ENCODE peak calls at places on chromosome 2, in six cellular contexts. T is astrocyte of the spinal cord, C is mucosa of descending colon, L is IMR-90, N is fibroblast of villous mesenchyme, B is H1. O is an unnamed sample.

GRCh38 chr2:109324859-109325258 is 195.9 kb downstream of the SH3RF3 start:
- DNase-seq in T (peak), C (no peak), L (peak), N (peak), B (no peak), O (peak)

GRCh38 chr2:149894760-149895159 is 307.2 kb upstream of the MMADHC start:
- DNase-seq in T (peak), C (no peak), L (peak), N (peak), B (no peak), O (peak)

GRCh38 chr2:173079968-173080860 is 4.6 kb downstream of the MAP3K20 start:
- DNase-seq in T (peak), C (no peak), L (peak), N (peak), B (no peak), O (peak)

GRCh38 chr2:106575955-106576354 is 88.8 kb downstream of the CD8B2 start:
- DNase-seq in T (peak), C (no peak), L (peak), N (peak), B (peak), O (peak)

GRCh38 chr2:120012363-120012762 is 514 bp upstream of the EPB41L5 start:
- DNase-seq in T (no peak), C (no peak), L (no peak), N (no peak), B (no peak), O (no peak)

GRCh38 chr2:203061346-203061745 is 46.7 kb downstream of the NBEAL1 start:
- DNase-seq in T (peak), C (no peak), L (peak), N (peak), B (no peak), O (peak)

GRCh38 chr2:25417715-25418369 is 76.1 kb upstream of the DNMT3A start:
- DNase-seq in T (no peak), C (no peak), L (no peak), N (no peak), B (no peak), O (no peak)

GRCh38 chr2:239762106-239762505 is 263.0 kb downstream of the NDUFA10 start:
- DNase-seq in T (no peak), C (no peak), L (no peak), N (no peak), B (no peak), O (no peak)

GRCh38 chr2:133794114-133794513 is 225.9 kb upstream of the NCKAP5 start:
- DNase-seq in T (no peak), C (no peak), L (no peak), N (no peak), B (no peak), O (no peak)

GRCh38 chr2:46780801-46781445 is 134.7 kb downstream of the MCFD2 start:
- DNase-seq in T (no peak), C (no peak), L (peak), N (peak), B (peak), O (peak)

GRCh38 chr2:85255813-85256581 is 71.8 kb downstream of the TGOLN2 start:
- DNase-seq in T (peak), C (no peak), L (peak), N (peak), B (peak), O (peak)

GRCh38 chr2:32009479-32010256 is 1.1 kb downstream of the MEMO1 start:
- DNase-seq in T (peak), C (peak), L (no peak), N (peak), B (peak), O (peak)

GRCh38 chr2:26816893-26817292 is 31.0 kb downstream of the CENPA start:
- DNase-seq in T (no peak), C (peak), L (no peak), N (no peak), B (peak), O (no peak)

GRCh38 chr2:222722327-222722946 is 51.0 kb downstream of the MOGAT1 start:
- DNase-seq in T (peak), C (no peak), L (peak), N (peak), B (no peak), O (peak)

GRCh38 chr2:9565436-9566153 is 10.0 kb upstream of the ADAM17 start:
- DNase-seq in T (peak), C (no peak), L (peak), N (peak), B (no peak), O (peak)

GRCh38 chr2:207444756-207445155 is 85.0 kb upstream of the CREB1 start:
- DNase-seq in T (no peak), C (no peak), L (no peak), N (no peak), B (no peak), O (no peak)

GRCh38 chr2:199404841-199405240 is 52.9 kb downstream of the SATB2 start:
- DNase-seq in T (peak), C (no peak), L (peak), N (peak), B (no peak), O (peak)

GRCh38 chr2:218788529-218789237 is 6.7 kb downstream of the CYP27A1 start:
- DNase-seq in T (no peak), C (no peak), L (no peak), N (no peak), B (no peak), O (peak)

GRCh38 chr2:157672129-157672528 is 43.5 kb upstream of the ACVR1C start:
- DNase-seq in T (no peak), C (no peak), L (no peak), N (no peak), B (no peak), O (no peak)

GRCh38 chr2:138827426-138828054 is 47.4 kb upstream of the NXPH2 start:
- DNase-seq in T (peak), C (no peak), L (peak), N (peak), B (no peak), O (peak)

GRCh38 chr2:219542931-219543595 is 546 bp downstream of the CHPF start:
- DNase-seq in T (peak), C (no peak), L (peak), N (peak), B (peak), O (peak)

GRCh38 chr2:23698733-23699391 is 228.1 kb downstream of the ATAD2B start:
- DNase-seq in T (peak), C (no peak), L (peak), N (peak), B (no peak), O (no peak)

GRCh38 chr2:186595219-186595618 is 5.4 kb downstream of the ITGAV start:
- DNase-seq in T (no peak), C (no peak), L (peak), N (no peak), B (no peak), O (no peak)

GRCh38 chr2:238163494-238164198 is 4.9 kb downstream of the ERFE start:
- DNase-seq in T (no peak), C (peak), L (no peak), N (no peak), B (peak), O (no peak)

GRCh38 chr2:206627632-206628031 is 14.7 kb upstream of the FAM237A start:
- DNase-seq in T (no peak), C (no peak), L (no peak), N (no peak), B (no peak), O (no peak)

GRCh38 chr2:176125215-176126054 is 2.9 kb downstream of the HOXD9 start:
- DNase-seq in T (no peak), C (no peak), L (no peak), N (peak), B (peak), O (no peak)

GRCh38 chr2:240463866-240464481 is 28.5 kb downstream of the GPC1 start:
- DNase-seq in T (no peak), C (no peak), L (no peak), N (no peak), B (no peak), O (no peak)

GRCh38 chr2:199488772-199489400 is 31.1 kb upstream of the SATB2 start:
- DNase-seq in T (peak), C (peak), L (peak), N (peak), B (peak), O (peak)

GRCh38 chr2:223010641-223011040 is 41.3 kb upstream of the KCNE4 start:
- DNase-seq in T (peak), C (no peak), L (peak), N (peak), B (no peak), O (peak)

GRCh38 chr2:233100192-233100998 is 40.3 kb downstream of the INPP5D start:
- DNase-seq in T (no peak), C (no peak), L (no peak), N (no peak), B (no peak), O (no peak)

GRCh38 chr2:81894451-81894990 is 1590.0 kb upstream of the LRRTM1 start:
- DNase-seq in T (no peak), C (no peak), L (peak), N (peak), B (no peak), O (no peak)

GRCh38 chr2:198060277-198060676 is 255.9 kb downstream of the PLCL1 start:
- DNase-seq in T (no peak), C (no peak), L (no peak), N (no peak), B (no peak), O (no peak)

GRCh38 chr2:100234141-100234540 is 88.2 kb downstream of the LONRF2 start:
- DNase-seq in T (peak), C (no peak), L (peak), N (no peak), B (no peak), O (peak)

GRCh38 chr2:10931710-10932255 is 20.0 kb downstream of the KCNF1 start:
- DNase-seq in T (peak), C (no peak), L (peak), N (no peak), B (no peak), O (peak)

GRCh38 chr2:68544811-68545210 is 77.4 kb downstream of the APLF start:
- DNase-seq in T (no peak), C (no peak), L (no peak), N (no peak), B (no peak), O (no peak)
- H3K4me3 ChIP-seq in T (no peak), C (no peak), L (no peak), N (no peak), B (no peak), O (no peak)

DNA sequence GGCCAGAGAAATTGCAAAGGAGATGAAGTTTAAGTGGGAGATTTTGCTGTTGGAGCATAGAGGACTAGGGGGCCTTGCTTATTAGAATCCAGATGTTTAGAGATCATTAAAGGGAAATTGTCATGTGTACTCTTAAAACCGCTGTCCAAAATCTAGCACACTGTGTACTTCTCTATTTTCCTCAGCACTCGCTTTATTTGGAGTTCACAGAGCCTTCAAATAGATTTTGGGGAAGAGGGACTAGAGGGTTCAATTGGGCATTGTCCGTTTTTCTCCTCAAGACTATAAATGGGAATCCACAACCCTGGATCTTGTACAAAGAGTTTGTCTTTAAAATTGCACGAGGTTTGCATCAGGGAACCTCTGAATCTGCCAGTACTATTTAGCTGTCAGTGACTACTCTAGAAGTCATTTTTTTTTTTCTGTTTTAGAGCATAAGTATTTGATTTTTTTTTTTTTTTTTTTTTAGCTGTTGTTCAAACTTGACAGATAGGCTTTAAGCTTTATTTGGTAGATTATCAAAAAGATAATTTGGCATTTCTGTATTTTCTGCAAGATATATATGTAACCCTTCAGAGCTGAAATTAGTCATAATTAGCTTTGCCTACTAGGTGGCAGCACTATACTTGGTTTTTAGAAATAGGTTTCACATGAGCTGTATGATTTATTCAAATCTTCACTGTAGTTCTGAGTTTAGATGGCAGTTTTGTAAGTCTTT is 14.2 kb downstream of the PMS1 start:
- DNase-seq in T (peak), C (no peak), L (peak), N (peak), B (no peak), O (peak)
- TF ChIP-seq CTCF in T (peak), C (no peak), L (peak), N (peak), B (peak), O (peak)

GRCh38 chr2:241900251-241901017 is 30.9 kb downstream of the RTP5 start:
- DNase-seq in T (no peak), C (no peak), L (no peak), N (no peak), B (peak), O (no peak)

GRCh38 chr2:241902357-241902991 is 32.9 kb downstream of the RTP5 start:
- DNase-seq in T (no peak), C (no peak), L (no peak), N (no peak), B (peak), O (no peak)

GRCh38 chr2:241901018-241901380 is 31.5 kb downstream of the RTP5 start:
- DNase-seq in T (no peak), C (no peak), L (no peak), N (no peak), B (peak), O (no peak)

GRCh38 chr2:241903121-241904010 is 33.8 kb downstream of the RTP5 start:
- DNase-seq in T (no peak), C (no peak), L (no peak), N (no peak), B (no peak), O (no peak)

GRCh38 chr2:241901500-241902351 is 32.2 kb downstream of the RTP5 start:
- DNase-seq in T (no peak), C (no peak), L (no peak), N (peak), B (peak), O (no peak)
- H3K4me3 ChIP-seq in T (no peak), C (no peak), L (no peak), N (peak), B (peak), O (no peak)

GRCh38 chr2:43594875-43595274 is 963 bp downstream of the THADA start:
- DNase-seq in T (no peak), C (no peak), L (no peak), N (no peak), B (no peak), O (no peak)

GRCh38 chr2:43593241-43593640 is 2.6 kb downstream of the THADA start:
- DNase-seq in T (no peak), C (no peak), L (no peak), N (no peak), B (no peak), O (no peak)

GRCh38 chr2:43595603-43596412 is at the start of gene THADA:
- DNase-seq in T (peak), C (peak), L (peak), N (peak), B (peak), O (peak)

DNA sequence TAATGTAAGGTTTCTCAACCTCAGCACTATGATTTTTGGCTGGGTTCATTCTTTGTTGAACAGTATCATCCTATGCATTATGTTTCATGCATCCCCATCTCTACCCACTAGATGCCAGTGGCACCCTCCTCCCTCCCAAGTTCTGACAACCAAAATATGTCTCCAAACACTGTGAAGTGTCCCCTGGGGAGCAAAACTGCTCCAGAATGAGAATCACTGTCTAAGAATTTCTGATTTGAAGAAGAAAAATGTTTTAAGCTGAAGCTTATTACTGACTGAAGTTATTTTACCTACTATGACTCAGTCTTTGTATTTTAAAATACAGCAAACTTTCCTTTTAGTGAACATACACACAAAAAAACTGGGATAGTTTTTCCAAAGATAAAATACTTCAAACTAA is 3.4 kb downstream of the THADA start:
- DNase-seq in T (peak), C (no peak), L (no peak), N (no peak), B (no peak), O (peak)
- TF ChIP-seq CTCF in T (peak), C (no peak), L (no peak), N (no peak), B (no peak), O (peak)

GRCh38 chr2:183125659-183126341 is 1.6 kb downstream of the NUP35 start:
- DNase-seq in T (no peak), C (no peak), L (no peak), N (no peak), B (no peak), O (no peak)
- H3K4me3 ChIP-seq in T (no peak), C (no peak), L (no peak), N (peak), B (peak), O (peak)

DNA sequence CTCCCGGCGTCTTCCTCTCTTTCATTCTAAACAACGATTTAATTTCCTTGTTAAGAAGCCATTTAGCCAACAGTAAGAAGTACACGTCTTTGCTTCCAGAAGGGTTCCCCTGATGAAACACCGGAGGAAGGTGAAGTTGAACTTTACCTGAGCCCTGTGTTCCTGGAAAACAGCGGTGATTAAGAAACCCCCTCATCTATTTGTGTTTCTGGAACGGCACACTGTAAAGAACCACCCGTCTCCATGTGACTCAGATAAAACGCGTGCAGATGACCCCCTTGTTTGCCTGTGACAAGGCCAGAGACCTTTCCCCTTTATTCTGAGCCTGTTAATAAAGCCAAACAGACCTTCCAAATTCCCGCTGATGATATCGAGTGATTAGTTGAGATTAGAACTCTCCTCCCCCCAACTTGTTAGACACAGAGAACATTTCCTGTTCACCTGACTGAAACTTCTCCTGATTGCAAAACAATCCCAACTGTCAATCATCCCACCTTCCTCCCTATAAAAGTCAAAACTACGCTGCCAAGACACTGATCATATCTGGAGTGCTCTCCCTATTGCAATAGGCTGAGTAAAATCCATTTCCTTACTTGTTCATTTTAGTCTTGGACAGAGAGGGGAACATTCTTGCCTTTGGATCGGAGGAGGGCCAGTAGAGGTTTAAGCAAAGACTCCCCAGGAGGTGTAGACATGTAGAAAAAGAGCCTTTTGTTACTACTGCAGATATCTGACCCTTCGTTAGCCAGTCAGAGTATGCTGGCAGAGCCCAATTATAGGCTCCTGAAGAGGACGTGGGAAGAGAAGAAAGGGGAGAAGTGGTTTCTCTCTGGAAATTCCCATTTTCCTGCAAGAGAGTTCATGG is 883 bp upstream of the IWS1 start:
- DNase-seq in T (no peak), C (no peak), L (no peak), N (no peak), B (no peak), O (no peak)
- TF ChIP-seq CTCF in T (no peak), C (no peak), L (no peak), N (peak), B (peak), O (peak)

DNA sequence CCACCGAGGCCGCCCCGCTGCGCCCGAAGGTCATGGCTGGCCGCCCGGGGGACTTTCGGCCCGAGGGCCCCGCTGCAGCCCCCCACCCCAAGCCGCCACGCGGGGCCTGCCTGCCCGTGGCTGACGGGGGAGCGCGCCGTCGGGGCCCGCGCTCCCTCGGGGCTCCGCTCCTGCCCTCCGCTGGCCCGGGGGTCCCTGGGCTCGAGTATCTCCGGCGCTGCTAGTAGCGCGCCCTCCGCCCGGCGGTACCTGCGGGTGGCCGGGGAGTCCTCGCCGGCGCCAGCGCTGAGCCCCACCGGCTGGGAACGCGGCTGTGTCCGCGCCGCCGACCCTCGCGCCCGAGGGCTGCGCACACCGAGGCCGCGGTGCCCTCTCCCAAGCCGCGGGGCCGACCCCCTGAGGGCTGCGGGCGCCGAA is 306 bp downstream of the KCNG3 start:
- DNase-seq in T (no peak), C (no peak), L (no peak), N (no peak), B (no peak), O (no peak)
- H3K4me3 ChIP-seq in T (no peak), C (peak), L (peak), N (peak), B (peak), O (no peak)